ENCODE peak calls at places on chromosome 1, in eight cellular contexts. O is stomach, L is K562, N is suprapubic skin, F is upper lobe of left lung, E is transverse colon, D is sigmoid colon, Y is SK-N-SH. R is an unnamed sample.

GRCh38 chr1:180560200-180560867 is 1.6 kb downstream of the OVAAL start:
- DNase-seq in L (no peak), O (peak), F (no peak), N (no peak), D (no peak), E (peak), Y (no peak), R (no peak)

GRCh38 chr1:72285074-72285425 is 2.7 kb upstream of the NEGR1 start:
- DNase-seq in L (no peak), Y (no peak), N (no peak), O (no peak), E (no peak), F (no peak), D (peak), R (no peak)

GRCh38 chr1:39105841-39106765 is 80.0 kb downstream of the NDUFS5 start:
- DNase-seq in Y (peak), L (peak), N (peak), D (peak), E (peak), O (peak), F (peak), R (no peak)

GRCh38 chr1:33181906-33182305 is at the start of gene TRIM62:
- DNase-seq in F (peak), E (peak), Y (peak), N (peak), D (peak), L (peak), O (peak), R (peak)

GRCh38 chr1:99650773-99651437 is 5.0 kb downstream of the PALMD start:
- DNase-seq in F (no peak), D (no peak), Y (no peak), O (no peak), L (no peak), E (no peak), N (no peak), R (no peak)

GRCh38 chr1:117366281-117366981 is 818 bp upstream of the MAN1A2 start:
- DNase-seq in E (peak), F (peak), O (peak), N (peak), D (peak), L (peak), Y (peak), R (peak)

GRCh38 chr1:28830814-28831213 is 18.8 kb downstream of the OPRD1 start:
- DNase-seq in O (no peak), D (no peak), L (no peak), N (no peak), F (no peak), E (no peak), Y (peak), R (no peak)

GRCh38 chr1:216670118-216670870 is 52.9 kb downstream of the ESRRG start:
- DNase-seq in F (no peak), O (no peak), Y (peak), D (no peak), N (no peak), E (no peak), L (no peak), R (no peak)

GRCh38 chr1:226424228-226425003 is 16.5 kb upstream of the PARP1 start:
- DNase-seq in L (no peak), F (peak), N (no peak), D (no peak), O (no peak), E (no peak), Y (peak), R (no peak)

GRCh38 chr1:12715896-12716437 is at the start of gene AADACL3:
- DNase-seq in D (no peak), F (no peak), O (no peak), E (no peak), Y (no peak), L (no peak), N (no peak), R (peak)

GRCh38 chr1:8382608-8383525 is 65.0 kb downstream of the SLC45A1 start:
- DNase-seq in Y (no peak), L (no peak), O (no peak), F (no peak), N (no peak), D (no peak), E (no peak), R (no peak)

GRCh38 chr1:114779722-114780121 is 763 bp downstream of the SIKE1 start:
- DNase-seq in Y (no peak), O (no peak), N (no peak), D (no peak), F (no peak), L (no peak), E (no peak), R (no peak)

GRCh38 chr1:8739377-8739776 is 78.1 kb downstream of the RERE start:
- DNase-seq in O (no peak), E (no peak), Y (no peak), N (no peak), F (no peak), D (no peak), L (no peak), R (no peak)

GRCh38 chr1:41289196-41289595 is 47.1 kb upstream of the SCMH1 start:
- DNase-seq in F (no peak), O (no peak), E (no peak), Y (no peak), L (no peak), D (no peak), N (no peak), R (no peak)

DNA sequence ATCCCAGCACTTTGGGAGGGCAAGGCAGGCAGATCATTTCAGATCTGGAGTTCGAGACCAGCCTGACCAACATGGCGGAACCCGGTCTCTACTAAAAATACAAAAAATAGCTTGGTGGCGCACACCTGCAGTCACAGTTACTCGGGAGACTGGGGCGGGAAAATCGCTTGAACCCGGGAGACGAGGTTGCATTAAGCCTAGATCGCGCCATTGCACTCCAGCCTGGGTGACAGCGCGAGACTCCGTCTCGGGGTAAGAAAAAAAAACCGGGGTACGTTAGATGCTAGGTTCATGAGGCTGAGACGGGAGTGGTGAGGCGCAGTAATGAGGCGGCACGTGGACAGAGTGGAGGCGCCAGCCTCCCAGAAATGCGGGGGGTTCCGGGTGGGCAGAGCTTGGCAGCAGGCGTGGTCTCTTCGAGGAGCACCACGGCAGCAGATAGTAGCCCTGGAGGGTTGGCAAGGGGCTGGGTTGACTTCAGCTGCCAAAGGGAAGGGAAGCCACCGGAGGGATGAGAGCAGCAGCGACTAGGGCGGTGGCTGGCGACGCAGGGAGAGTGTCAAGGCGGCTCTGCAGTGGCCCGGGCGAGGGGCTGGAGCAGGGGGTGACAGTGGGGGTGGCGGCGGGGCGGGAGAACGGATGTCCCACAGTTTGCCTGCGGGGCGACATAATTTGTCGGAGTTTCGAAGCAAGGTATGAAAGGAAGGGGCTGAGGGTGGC is 832 bp downstream of the MRPL20 start:
- DNase-seq in N (no peak), O (no peak), F (no peak), D (no peak), L (peak), E (no peak), Y (peak), R (no peak)
- H3K4me3 ChIP-seq in N (peak), O (peak), F (peak), D (peak), L (peak), E (peak), Y (peak), R (peak)

GRCh38 chr1:159092398-159092760 is 15.8 kb upstream of the AIM2 start:
- DNase-seq in D (no peak), E (no peak), Y (no peak), F (no peak), O (no peak), L (no peak), N (no peak), R (no peak)
- TF ChIP-seq POLR2AphosphoS5 in D (no peak), E (no peak), Y (no peak), F (no peak), O (no peak), L (no peak), N (no peak), R (no peak)

GRCh38 chr1:223645903-223646302 is 19.6 kb downstream of the CAPN8 start:
- DNase-seq in O (peak), N (no peak), D (no peak), Y (no peak), E (peak), F (no peak), L (no peak), R (no peak)
- TF ChIP-seq EP300 in O (no peak), N (no peak), D (no peak), Y (no peak), E (no peak), F (no peak), L (no peak), R (no peak)

GRCh38 chr1:198656500-198656932 is 17.7 kb downstream of the PTPRC start:
- DNase-seq in D (peak), E (peak), L (no peak), N (no peak), Y (no peak), F (peak), O (peak), R (no peak)
- H3K4me3 ChIP-seq in D (no peak), E (no peak), L (no peak), N (no peak), Y (no peak), F (no peak), O (no peak), R (no peak)

DNA sequence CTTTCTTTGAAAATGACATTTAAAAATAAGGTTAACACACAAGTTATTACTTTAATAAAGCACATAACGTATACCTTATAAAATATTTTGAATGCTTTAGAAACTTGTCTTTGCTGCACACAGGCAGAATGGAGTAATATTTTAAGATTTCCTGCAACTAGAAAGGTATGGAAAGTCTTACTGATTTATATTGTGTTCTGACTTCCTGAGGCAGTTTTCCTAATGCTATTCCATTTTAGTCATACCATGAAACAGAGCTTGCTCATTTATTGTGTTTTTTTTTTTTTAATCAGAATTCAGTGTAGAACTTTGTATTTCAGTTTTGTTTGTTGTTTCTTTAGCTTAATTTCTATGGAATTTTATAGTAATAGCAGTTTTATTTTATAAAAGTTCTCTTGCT is 60.9 kb upstream of the S1PR1 start:
- DNase-seq in Y (no peak), N (no peak), F (no peak), E (no peak), L (no peak), D (no peak), O (no peak), R (no peak)
- TF ChIP-seq POLR2AphosphoS5 in Y (no peak), N (no peak), F (no peak), E (no peak), L (no peak), D (no peak), O (no peak), R (no peak)